ENCODE peak calls at places on chromosomes 11 and 22, in eight cellular contexts. K is retina; H is astrocyte of the spinal cord; G is H54; C is neuronal stem cell; X is stimulated activated CD4-positive, alpha-beta T cell treated with anti-CD3 and anti-CD28 coated beads, Interleukin-1b, Interleukin-23, amount 100 ng/mL, for 1 hour; F is NCI-H774; J is fibroblast of the aortic adventitia. W is an unnamed sample.
A peak's percentile ranks its signal among the peaks of the same experiment; 100 is the strongest.

GRCh38 chr11:32562839-32563599 is 20.6 kb upstream of the EIF3M start:
- DNase-seq in H (no peak), C (no peak), K (peak; percentile 26), X (no peak), F (no peak), J (peak; percentile 68), G (no peak), W (no peak)

GRCh38 chr11:99592241-99592640 is 571.5 kb downstream of the CNTN5 start:
- DNase-seq in C (no peak), J (peak; percentile 0), X (no peak), G (no peak), F (no peak), K (no peak), H (no peak), W (no peak)

GRCh38 chr11:87740968-87741367 is 434.3 kb downstream of the RAB38 start:
- DNase-seq in J (no peak), C (no peak), K (no peak), X (no peak), F (no peak), H (no peak), G (no peak), W (no peak)

GRCh38 chr22:46010177-46010867 is 33.4 kb upstream of the WNT7B start:
- DNase-seq in G (no peak), X (no peak), F (peak; percentile 6), J (peak; percentile 69), H (peak; percentile 72), K (no peak), C (no peak), W (no peak)

GRCh38 chr11:123562829-123563228 is 91.6 kb downstream of the SCN3B start:
- DNase-seq in H (no peak), G (no peak), C (no peak), F (no peak), K (no peak), X (no peak), J (no peak), W (no peak)

GRCh38 chr11:33997473-33998347 is 53.8 kb upstream of the CAPRIN1 start:
- DNase-seq in K (no peak), J (peak; percentile 25), C (no peak), F (no peak), H (no peak), X (no peak), G (peak; percentile 16), W (no peak)

GRCh38 chr11:74932797-74933196 is 16.1 kb downstream of the XRRA1 start:
- DNase-seq in X (no peak), F (no peak), K (no peak), H (peak; percentile 78), G (no peak), J (peak; percentile 58), C (no peak), W (no peak)

GRCh38 chr11:45267660-45268340 is 18.3 kb downstream of the SYT13 start:
- DNase-seq in K (no peak), G (no peak), J (no peak), X (no peak), F (no peak), C (no peak), H (no peak), W (no peak)

GRCh38 chr11:44774131-44774530 is 47.4 kb downstream of the TSPAN18 start:
- DNase-seq in H (no peak), J (no peak), K (no peak), X (no peak), G (no peak), F (no peak), C (no peak), W (no peak)

GRCh38 chr22:50576070-50576469 is 2.2 kb downstream of the CPT1B start:
- DNase-seq in F (no peak), X (no peak), K (peak; percentile 43), G (no peak), C (no peak), J (peak; percentile 41), H (peak; percentile 17), W (peak; percentile 36)

W was measured in glutamatergic neuron.